ENCODE peak calls at places on chromosomes 3 and 15, in eight cellular contexts. One of them, this sample, is unnamed.

GRCh38 chr3:188165596-188165995 is 11.6 kb downstream of the LPP start:
- DNase-seq in GM10248: no peak
- DNase-seq in A549: no peak
- DNase-seq in Calu3: peak
- DNase-seq in GM13977: no peak
- DNase-seq in AG09319: no peak
- DNase-seq in OCI-LY7: no peak
- DNase-seq in kidney epithelial cell: no peak
- DNase-seq in this sample: no peak

GRCh38 chr15:82936966-82937647 is 15.4 kb downstream of the HOMER2 start:
- DNase-seq in A549: peak
- DNase-seq in kidney epithelial cell: peak
- DNase-seq in GM10248: no peak
- DNase-seq in AG09319: no peak
- DNase-seq in OCI-LY7: no peak
- DNase-seq in Calu3: no peak
- DNase-seq in GM13977: no peak
- DNase-seq in this sample: no peak

GRCh38 chr3:17158941-17159682 is 274.4 kb downstream of the PLCL2 start:
- DNase-seq in kidney epithelial cell: no peak
- DNase-seq in AG09319: no peak
- DNase-seq in A549: no peak
- DNase-seq in OCI-LY7: no peak
- DNase-seq in Calu3: no peak
- DNase-seq in GM10248: no peak
- DNase-seq in GM13977: no peak
- DNase-seq in this sample: no peak

GRCh38 chr15:61124195-61124594 is 104.9 kb downstream of the RORA start:
- DNase-seq in GM10248: no peak
- DNase-seq in GM13977: no peak
- DNase-seq in kidney epithelial cell: no peak
- DNase-seq in Calu3: no peak
- DNase-seq in AG09319: no peak
- DNase-seq in OCI-LY7: no peak
- DNase-seq in A549: no peak
- DNase-seq in this sample: no peak

GRCh38 chr3:5339967-5340535 is 152.5 kb downstream of the EDEM1 start:
- DNase-seq in OCI-LY7: no peak
- DNase-seq in AG09319: no peak
- DNase-seq in kidney epithelial cell: no peak
- DNase-seq in GM10248: no peak
- DNase-seq in A549: no peak
- DNase-seq in GM13977: no peak
- DNase-seq in Calu3: no peak
- DNase-seq in this sample: no peak

GRCh38 chr3:126472277-126473006 is 3.2 kb downstream of the ZXDC start:
- DNase-seq in kidney epithelial cell: peak
- DNase-seq in GM10248: no peak
- DNase-seq in OCI-LY7: peak
- DNase-seq in GM13977: peak
- DNase-seq in A549: peak
- DNase-seq in Calu3: peak
- DNase-seq in AG09319: peak
- DNase-seq in this sample: no peak

GRCh38 chr3:16721494-16721893 is 116.3 kb upstream of the DAZL start:
- DNase-seq in GM13977: no peak
- DNase-seq in OCI-LY7: no peak
- DNase-seq in GM10248: peak
- DNase-seq in Calu3: no peak
- DNase-seq in kidney epithelial cell: no peak
- DNase-seq in A549: no peak
- DNase-seq in AG09319: no peak
- DNase-seq in this sample: no peak

GRCh38 chr15:53910236-53910849 is 67.9 kb upstream of the UNC13C start:
- DNase-seq in Calu3: peak
- DNase-seq in kidney epithelial cell: peak
- DNase-seq in A549: no peak
- DNase-seq in GM13977: no peak
- DNase-seq in AG09319: no peak
- DNase-seq in OCI-LY7: no peak
- DNase-seq in GM10248: no peak
- DNase-seq in this sample: no peak

GRCh38 chr3:134620476-134621115 is 30.2 kb downstream of the KY start:
- DNase-seq in GM10248: no peak
- DNase-seq in Calu3: no peak
- DNase-seq in A549: no peak
- DNase-seq in AG09319: no peak
- DNase-seq in GM13977: no peak
- DNase-seq in OCI-LY7: no peak
- DNase-seq in kidney epithelial cell: no peak
- DNase-seq in this sample: no peak

GRCh38 chr3:128281461-128282367 is 128.4 kb downstream of the EEFSEC start:
- DNase-seq in A549: no peak
- DNase-seq in kidney epithelial cell: no peak
- DNase-seq in AG09319: no peak
- DNase-seq in OCI-LY7: no peak
- DNase-seq in Calu3: no peak
- DNase-seq in GM10248: no peak
- DNase-seq in GM13977: no peak
- DNase-seq in this sample: no peak

GRCh38 chr3:105647047-105647446 is 221.8 kb downstream of the CBLB start:
- DNase-seq in GM13977: no peak
- DNase-seq in kidney epithelial cell: peak
- DNase-seq in Calu3: peak
- DNase-seq in AG09319: peak
- DNase-seq in GM10248: no peak
- DNase-seq in A549: no peak
- DNase-seq in OCI-LY7: no peak
- DNase-seq in this sample: no peak

GRCh38 chr3:125220681-125221429 is 8.3 kb upstream of the SLC12A8 start:
- DNase-seq in kidney epithelial cell: no peak
- DNase-seq in Calu3: no peak
- DNase-seq in AG09319: no peak
- DNase-seq in A549: no peak
- DNase-seq in GM10248: no peak
- DNase-seq in OCI-LY7: no peak
- DNase-seq in GM13977: no peak
- DNase-seq in this sample: no peak

GRCh38 chr3:24264748-24265158 is 229.9 kb downstream of the THRB start:
- DNase-seq in GM10248: peak
- DNase-seq in kidney epithelial cell: no peak
- DNase-seq in OCI-LY7: peak
- DNase-seq in GM13977: peak
- DNase-seq in A549: peak
- DNase-seq in AG09319: no peak
- DNase-seq in Calu3: peak
- DNase-seq in this sample: no peak

GRCh38 chr3:158696618-158697017 is 24.2 kb upstream of the LXN start:
- DNase-seq in AG09319: no peak
- DNase-seq in GM10248: no peak
- DNase-seq in kidney epithelial cell: no peak
- DNase-seq in GM13977: no peak
- DNase-seq in A549: no peak
- DNase-seq in Calu3: no peak
- DNase-seq in OCI-LY7: no peak
- DNase-seq in this sample: no peak

GRCh38 chr15:73442968-73443367 is at the start of gene REC114:
- DNase-seq in OCI-LY7: no peak
- DNase-seq in kidney epithelial cell: no peak
- DNase-seq in A549: no peak
- DNase-seq in Calu3: no peak
- DNase-seq in GM13977: no peak
- DNase-seq in AG09319: no peak
- DNase-seq in GM10248: no peak
- DNase-seq in this sample: no peak

GRCh38 chr3:136995652-136996051 is 37.9 kb downstream of the IL20RB start:
- DNase-seq in A549: no peak
- DNase-seq in GM13977: no peak
- DNase-seq in AG09319: no peak
- DNase-seq in kidney epithelial cell: no peak
- DNase-seq in OCI-LY7: no peak
- DNase-seq in Calu3: no peak
- DNase-seq in GM10248: no peak
- DNase-seq in this sample: no peak

GRCh38 chr15:57610130-57610529 is 18.4 kb downstream of the MYZAP start:
- DNase-seq in GM10248: no peak
- DNase-seq in A549: peak
- DNase-seq in AG09319: no peak
- DNase-seq in kidney epithelial cell: peak
- DNase-seq in GM13977: no peak
- DNase-seq in OCI-LY7: no peak
- DNase-seq in Calu3: peak
- DNase-seq in this sample: no peak

GRCh38 chr15:92629975-92630626 is 25.5 kb downstream of the FAM174B start:
- DNase-seq in OCI-LY7: no peak
- DNase-seq in kidney epithelial cell: no peak
- DNase-seq in GM10248: no peak
- DNase-seq in GM13977: no peak
- DNase-seq in Calu3: no peak
- DNase-seq in A549: no peak
- DNase-seq in AG09319: no peak
- DNase-seq in this sample: no peak

GRCh38 chr3:62226601-62227339 is 146.6 kb downstream of the FEZF2 start:
- DNase-seq in GM13977: no peak
- DNase-seq in AG09319: no peak
- DNase-seq in Calu3: no peak
- DNase-seq in A549: no peak
- DNase-seq in GM10248: no peak
- DNase-seq in kidney epithelial cell: no peak
- DNase-seq in OCI-LY7: no peak
- DNase-seq in this sample: no peak

GRCh38 chr3:62228467-62228866 is 144.9 kb downstream of the FEZF2 start:
- DNase-seq in Calu3: no peak
- DNase-seq in GM13977: no peak
- DNase-seq in AG09319: no peak
- DNase-seq in kidney epithelial cell: no peak
- DNase-seq in GM10248: no peak
- DNase-seq in A549: no peak
- DNase-seq in OCI-LY7: no peak
- DNase-seq in this sample: no peak

GRCh38 chr3:62233065-62233464 is 140.3 kb downstream of the FEZF2 start:
- DNase-seq in A549: no peak
- DNase-seq in kidney epithelial cell: no peak
- DNase-seq in OCI-LY7: no peak
- DNase-seq in Calu3: no peak
- DNase-seq in GM13977: no peak
- DNase-seq in AG09319: no peak
- DNase-seq in GM10248: no peak
- DNase-seq in this sample: no peak

GRCh38 chr3:62229201-62229600 is 144.1 kb downstream of the FEZF2 start:
- DNase-seq in GM13977: no peak
- DNase-seq in GM10248: no peak
- DNase-seq in A549: no peak
- DNase-seq in kidney epithelial cell: no peak
- DNase-seq in AG09319: no peak
- DNase-seq in OCI-LY7: no peak
- DNase-seq in Calu3: no peak
- DNase-seq in this sample: no peak

GRCh38 chr3:62229908-62230307 is 143.4 kb downstream of the FEZF2 start:
- DNase-seq in kidney epithelial cell: no peak
- DNase-seq in AG09319: no peak
- DNase-seq in OCI-LY7: no peak
- DNase-seq in A549: peak
- DNase-seq in GM10248: no peak
- DNase-seq in Calu3: no peak
- DNase-seq in GM13977: no peak
- DNase-seq in this sample: no peak
- TF ChIP-seq CTCF in kidney epithelial cell: peak
- TF ChIP-seq CTCF in AG09319: no peak
- TF ChIP-seq CTCF in OCI-LY7: peak
- TF ChIP-seq CTCF in A549: no peak
- TF ChIP-seq CTCF in GM10248: no peak
- TF ChIP-seq CTCF in Calu3: no peak
- TF ChIP-seq CTCF in GM13977: no peak
- TF ChIP-seq CTCF in this sample: peak

DNA sequence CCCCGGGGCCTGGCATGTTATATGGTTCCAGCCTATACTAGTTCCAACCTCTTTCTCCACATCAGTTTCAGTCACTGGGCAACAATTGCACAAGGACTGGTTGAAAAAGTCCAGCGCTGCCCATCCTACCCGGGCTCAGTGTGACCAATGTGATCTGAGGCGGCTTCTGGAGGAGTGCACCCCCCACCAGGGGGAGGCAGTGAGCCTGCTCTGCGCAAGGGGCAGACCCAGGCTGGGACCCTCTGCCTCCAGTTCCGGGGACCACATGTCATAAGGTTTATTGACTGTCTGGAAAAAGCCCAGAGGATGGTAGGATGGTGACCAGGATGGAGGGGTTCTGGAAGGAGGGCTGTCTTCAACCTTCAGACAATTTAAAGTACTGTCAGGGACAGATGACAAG is 25.6 kb upstream of the NR2E3 start:
- DNase-seq in GM13977: no peak
- DNase-seq in AG09319: no peak
- DNase-seq in Calu3: peak
- DNase-seq in GM10248: no peak
- DNase-seq in OCI-LY7: peak
- DNase-seq in A549: no peak
- DNase-seq in kidney epithelial cell: no peak
- DNase-seq in this sample: no peak
- TF ChIP-seq CTCF in GM13977: peak
- TF ChIP-seq CTCF in AG09319: peak
- TF ChIP-seq CTCF in Calu3: peak
- TF ChIP-seq CTCF in GM10248: peak
- TF ChIP-seq CTCF in OCI-LY7: peak
- TF ChIP-seq CTCF in A549: peak
- TF ChIP-seq CTCF in kidney epithelial cell: peak
- TF ChIP-seq CTCF in this sample: peak

GRCh38 chr3:150170843-150171513 is 200.3 kb upstream of the PFN2 start:
- DNase-seq in Calu3: no peak
- DNase-seq in A549: no peak
- DNase-seq in GM10248: no peak
- DNase-seq in OCI-LY7: no peak
- DNase-seq in kidney epithelial cell: no peak
- DNase-seq in GM13977: no peak
- DNase-seq in AG09319: no peak
- DNase-seq in this sample: no peak
- TF ChIP-seq CTCF in Calu3: no peak
- TF ChIP-seq CTCF in A549: no peak
- TF ChIP-seq CTCF in GM10248: no peak
- TF ChIP-seq CTCF in OCI-LY7: no peak
- TF ChIP-seq CTCF in kidney epithelial cell: no peak
- TF ChIP-seq CTCF in GM13977: no peak
- TF ChIP-seq CTCF in AG09319: no peak
- TF ChIP-seq CTCF in this sample: no peak

DNA sequence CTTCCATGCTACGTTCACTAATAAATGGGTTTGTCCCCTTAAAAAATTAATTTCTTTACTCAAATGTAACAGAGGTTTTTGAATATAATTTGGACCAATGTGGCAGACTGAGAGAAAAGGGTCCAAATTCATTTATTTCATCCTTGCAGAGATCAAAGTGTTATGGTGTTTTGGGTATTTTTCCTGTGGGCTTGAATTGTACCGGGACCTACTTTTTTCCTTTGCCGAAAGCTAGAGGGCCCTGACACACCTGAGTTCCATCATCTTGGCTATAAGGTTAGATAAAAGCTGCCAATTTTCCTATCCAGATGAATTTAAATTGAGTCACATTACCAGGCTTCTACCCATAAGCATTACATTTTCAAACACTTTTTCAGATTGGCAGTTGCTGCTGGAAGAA is 893 bp downstream of the CCNB2 start:
- DNase-seq in kidney epithelial cell: no peak
- DNase-seq in A549: peak
- DNase-seq in GM10248: peak
- DNase-seq in OCI-LY7: peak
- DNase-seq in AG09319: no peak
- DNase-seq in Calu3: no peak
- DNase-seq in GM13977: no peak
- DNase-seq in this sample: no peak
- TF ChIP-seq CTCF in kidney epithelial cell: peak
- TF ChIP-seq CTCF in A549: peak
- TF ChIP-seq CTCF in GM10248: no peak
- TF ChIP-seq CTCF in OCI-LY7: peak
- TF ChIP-seq CTCF in AG09319: no peak
- TF ChIP-seq CTCF in Calu3: no peak
- TF ChIP-seq CTCF in GM13977: no peak
- TF ChIP-seq CTCF in this sample: peak